ENCODE peak calls at places on chromosomes 13 and 19, in five cellular contexts. R, N, G, X and Y are unnamed samples.

GRCh38 chr13:30257433-30258099 is 49.8 kb downstream of the KATNAL1 start:
- DNase-seq in N (no peak), X (no peak), G (no peak), R (peak; percentile 21), Y (no peak)

GRCh38 chr19:33798701-33799111 is 2.0 kb downstream of the KCTD15 start:
- DNase-seq in R (peak; percentile 56), X (no peak), G (no peak), N (no peak), Y (no peak)

GRCh38 chr19:55781112-55781511 is 12.2 kb downstream of the RFPL4AL1 start:
- DNase-seq in R (no peak), G (no peak), X (no peak), N (no peak), Y (no peak)

GRCh38 chr19:3362217-3362907 is 4.0 kb upstream of the NFIC start:
- DNase-seq in X (no peak), N (no peak), R (no peak), G (no peak), Y (no peak)

GRCh38 chr13:39034085-39034484 is 3.8 kb downstream of the PROSER1 start:
- DNase-seq in G (no peak), N (no peak), R (no peak), X (no peak), Y (no peak)

GRCh38 chr13:37869506-37869755 is 141 bp downstream of the TRPC4 start:
- DNase-seq in X (no peak), R (peak; percentile 70), N (no peak), G (no peak), Y (no peak)

GRCh38 chr19:13082192-13083007 is 20.3 kb downstream of the LYL1 start:
- DNase-seq in G (no peak), N (no peak), X (no peak), R (peak; percentile 74), Y (no peak)

GRCh38 chr13:22311734-22312404 is 641.0 kb downstream of the FGF9 start:
- DNase-seq in N (no peak), X (peak; percentile 56), R (no peak), G (no peak), Y (no peak)

GRCh38 chr19:34363094-34363493 is 1.9 kb upstream of the GPI start:
- DNase-seq in X (no peak), G (no peak), R (peak; percentile 71), N (no peak), Y (no peak)

GRCh38 chr19:14265285-14266036 is 59.5 kb upstream of the ADGRL1 start:
- DNase-seq in R (peak; percentile 77), X (no peak), N (no peak), G (no peak), Y (no peak)

GRCh38 chr19:31232871-31233270 is 116.4 kb downstream of the TSHZ3 start:
- DNase-seq in R (no peak), G (no peak), X (no peak), N (no peak), Y (no peak)

GRCh38 chr13:22703601-22704209 is 477.1 kb upstream of the SGCG start:
- DNase-seq in G (no peak), X (no peak), N (no peak), R (no peak), Y (no peak)

GRCh38 chr19:1495051-1495798 is 4.2 kb downstream of the REEP6 start:
- DNase-seq in G (no peak), X (no peak), N (no peak), R (no peak), Y (no peak)

GRCh38 chr19:1494115-1494815 is 3.3 kb downstream of the REEP6 start:
- DNase-seq in X (no peak), R (no peak), N (no peak), G (no peak), Y (no peak)

GRCh38 chr19:1496714-1497577 is 6.0 kb downstream of the REEP6 start:
- DNase-seq in R (no peak), N (no peak), G (no peak), X (no peak), Y (no peak)

GRCh38 chr19:1497578-1498235 is 6.7 kb downstream of the REEP6 start:
- DNase-seq in G (no peak), N (no peak), R (no peak), X (no peak), Y (no peak)

DNA sequence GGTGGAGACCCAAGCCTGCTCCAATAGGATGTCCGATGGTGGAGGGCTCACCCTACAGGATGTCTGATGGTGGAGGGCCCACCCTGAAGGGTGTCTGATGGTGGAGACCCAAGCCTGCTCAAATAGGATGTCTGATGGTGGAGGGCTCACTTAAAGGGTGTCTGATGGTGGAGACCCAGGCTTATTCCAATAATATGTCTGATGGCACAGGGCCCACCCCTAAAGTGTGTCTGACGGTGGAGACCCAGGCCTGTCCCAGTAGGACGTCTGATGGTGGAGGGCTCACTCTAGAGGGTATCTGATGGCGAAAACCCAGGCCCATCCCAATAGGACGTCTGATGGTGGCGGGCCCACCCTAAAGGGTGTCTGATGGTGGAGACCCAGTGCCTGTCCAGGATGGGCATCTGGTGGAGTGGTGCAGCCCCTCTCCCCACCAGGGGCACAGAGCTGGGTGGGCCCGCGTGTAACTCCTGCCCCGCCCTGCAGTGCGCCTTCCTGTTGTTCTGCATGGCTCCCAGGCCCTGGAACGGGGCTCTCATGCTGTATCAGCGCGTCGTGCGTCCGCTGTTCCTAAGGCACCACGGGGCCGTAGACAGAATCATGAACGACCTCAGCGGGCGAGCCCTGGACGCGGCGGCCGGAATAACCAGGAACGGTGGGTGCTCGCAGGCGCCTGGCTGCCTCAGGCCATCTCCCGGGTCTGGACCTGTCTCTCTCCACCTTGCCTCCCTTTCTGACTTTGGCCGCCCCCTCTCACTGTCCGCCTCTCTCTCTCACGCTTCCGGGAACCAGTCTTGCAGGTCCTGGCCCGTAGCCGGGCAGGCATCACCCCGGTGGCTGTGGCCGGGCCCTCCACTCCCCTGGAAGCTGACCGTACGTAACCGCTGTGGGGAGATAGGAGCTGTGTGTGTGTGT is 5.1 kb downstream of the REEP6 start:
- DNase-seq in X (no peak), G (no peak), N (no peak), R (no peak), Y (no peak)
- H3K36me3 ChIP-seq in X (no peaks in the 10 kb centered on the region), G (no peaks in the 10 kb centered on the region), N (no peaks in the 10 kb centered on the region), R (no peaks in the 10 kb centered on the region), Y (no peaks in the 10 kb centered on the region)

DNA sequence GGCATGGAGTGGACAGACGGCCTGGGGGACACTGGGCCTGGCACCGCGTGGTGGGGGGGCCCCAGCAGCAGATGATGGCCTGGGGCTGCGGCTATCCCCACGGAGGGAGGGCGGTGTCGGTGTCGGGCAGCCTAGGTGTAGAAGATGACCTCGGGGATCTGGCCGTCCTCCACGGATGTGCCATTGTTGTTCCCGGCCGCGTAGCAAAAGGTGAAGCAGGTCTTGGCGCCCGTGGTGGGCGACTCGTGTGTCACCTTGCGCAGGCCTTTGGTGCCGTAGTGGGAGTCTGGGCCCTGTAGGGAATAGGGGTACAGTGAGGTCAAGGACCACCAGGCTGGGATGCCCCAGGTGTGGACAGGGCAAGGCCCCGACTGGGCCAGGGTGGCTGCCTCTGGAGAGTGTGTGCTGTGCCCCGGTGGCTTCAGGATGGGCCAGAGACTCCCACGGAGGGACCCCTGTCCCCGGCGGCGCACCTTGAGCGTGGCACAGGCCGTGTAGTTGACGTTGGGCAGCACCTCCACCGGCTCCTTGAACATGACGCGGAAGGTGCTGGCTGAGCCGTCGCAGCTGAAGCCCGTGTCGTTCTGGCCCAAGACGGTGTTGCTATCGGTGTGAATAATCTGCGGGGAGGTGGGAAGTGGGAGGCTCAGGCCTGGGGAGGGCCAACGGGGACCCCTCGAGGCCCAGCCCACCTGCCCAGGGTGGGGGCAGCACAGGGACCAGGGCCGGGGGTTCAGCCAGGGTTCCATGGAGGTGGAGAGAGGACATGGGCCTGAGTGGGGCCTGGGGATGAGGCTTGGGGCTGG is 29.0 kb downstream of the BTBD2 start:
- DNase-seq in N (no peak), R (no peak), G (no peak), X (peak; percentile 62), Y (no peak)
- TF ChIP-seq POLR2AphosphoS5 in N (no peak), R (no peak), G (no peak), X (no peak), Y (peak; percentile 13)

GRCh38 chr19:42228640-42229039 is 8.5 kb downstream of the ZNF526 start:
- DNase-seq in R (no peak), N (no peak), G (no peak), X (no peak), Y (no peak)
- H3K36me3 ChIP-seq in R (no peaks in the 10 kb centered on the region), N (peaks cover 10% of the 10 kb centered on the region), G (peaks cover 97% of the 10 kb centered on the region), X (peaks cover 47% of the 10 kb centered on the region), Y (peaks cover 71% of the 10 kb centered on the region)

GRCh38 chr19:8528500-8528899 is 14.5 kb upstream of the ZNF414 start:
- DNase-seq in N (no peak), X (no peak), R (no peak), G (no peak), Y (no peak)

GRCh38 chr19:8530061-8530679 is 16.2 kb upstream of the ZNF414 start:
- DNase-seq in X (no peak), G (no peak), N (no peak), R (peak; percentile 38), Y (no peak)

GRCh38 chr19:8529369-8530006 is 15.5 kb upstream of the ZNF414 start:
- DNase-seq in N (no peak), R (no peak), X (no peak), G (no peak), Y (no peak)

GRCh38 chr19:8526345-8527062 is 12.5 kb upstream of the ZNF414 start:
- DNase-seq in X (peak; percentile 95), N (peak; percentile 92), R (peak; percentile 97), G (peak; percentile 93), Y (no peak)

GRCh38 chr19:8525401-8525684 is 11.4 kb upstream of the ZNF414 start:
- DNase-seq in X (no peak), G (no peak), R (no peak), N (no peak), Y (no peak)
- TF ChIP-seq POLR2AphosphoS5 in X (peak; percentile 22), G (no peak), R (no peak), N (no peak), Y (no peak)

GRCh38 chr19:40323705-40324104 is 24.5 kb downstream of the C19orf47 start:
- DNase-seq in G (no peak), X (no peak), R (no peak), N (no peak), Y (no peak)
- H3K36me3 ChIP-seq in G (peaks cover 94% of the 10 kb centered on the region), X (peaks cover 76% of the 10 kb centered on the region), R (no peaks in the 10 kb centered on the region), N (peaks cover 20% of the 10 kb centered on the region), Y (peaks cover 71% of the 10 kb centered on the region)

DNA sequence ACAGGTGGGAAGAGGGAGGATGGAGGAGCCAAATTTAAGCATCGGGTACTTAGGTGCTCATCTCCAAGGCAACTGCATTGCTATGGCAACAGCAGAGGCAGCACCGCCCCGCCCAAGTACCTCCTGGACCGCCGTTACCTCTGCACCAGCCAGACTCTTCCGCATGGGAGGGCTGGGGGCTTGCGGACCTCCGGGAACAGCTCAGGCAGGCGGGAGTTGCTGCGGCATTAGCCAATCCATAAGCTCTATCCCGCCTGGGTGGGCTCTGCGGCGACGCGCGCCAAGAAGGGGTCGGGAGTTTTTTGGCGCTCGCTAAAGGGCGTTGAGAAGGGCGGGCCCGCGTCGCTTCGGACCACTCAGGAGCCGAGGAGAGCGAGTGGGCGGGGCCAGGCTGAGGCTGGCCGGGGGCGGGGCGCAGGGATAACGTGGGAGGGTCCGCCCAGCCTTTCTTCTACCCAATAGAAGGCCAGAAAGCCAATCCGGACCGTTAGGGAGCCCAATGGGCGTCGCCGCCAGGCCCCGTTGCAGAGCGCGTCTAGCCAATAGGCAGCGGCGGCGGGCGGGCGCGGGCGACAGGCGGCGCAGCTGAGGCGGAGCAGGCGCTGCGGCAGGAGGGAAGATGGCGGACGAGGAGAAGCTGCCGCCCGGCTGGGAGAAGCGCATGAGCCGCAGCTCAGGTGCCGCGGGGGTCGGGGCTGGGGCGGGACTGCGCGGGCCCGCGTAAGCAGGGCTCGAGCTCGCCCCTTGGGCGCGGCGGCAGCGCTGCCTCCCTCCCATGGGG is at the start of gene PIN1:
- DNase-seq in R (peak; percentile 100), G (peak; percentile 100), X (peak; percentile 99), N (peak; percentile 99), Y (peak; percentile 97)
- TF ChIP-seq POLR2AphosphoS5 in R (peak; percentile 74), G (peak; percentile 84), X (peak; percentile 79), N (no peak), Y (peak; percentile 69)